ENCODE peak calls at places on chromosomes 4 and X, in nine cellular contexts. Q is colonic mucosa, Y is brain microvascular endothelial cell, Z is Caco-2, V is mesenchymal stem cell, C is prostate gland, E is K562, J is GM23338, L is OCI-LY7. N is an unnamed sample. For H3K36me3, the result is how much of the 10 kb centered on the place peaks cover.

GRCh38 chr4:2082118-2082517 is 23.0 kb downstream of the NAT8L start:
- DNase-seq in Q (peak), Y (no peak), Z (no peak), V (no peak), C (no peak), E (no peak), J (no peak), L (no peak), N (no peak)

GRCh38 chrX:24574743-24575142 is 72.4 kb downstream of the PCYT1B start:
- DNase-seq in Q (no peak), Y (no peak), Z (no peak), V (no peak), C (no peak), E (no peak), J (no peak), L (no peak), N (no peak)

GRCh38 chrX:48451708-48452107 is 18.4 kb downstream of the SLC38A5 start:
- DNase-seq in Q (no peak), Y (no peak), Z (no peak), V (no peak), C (no peak), E (peak), J (no peak), L (no peak), N (no peak)

GRCh38 chrX:20354505-20354904 is 87.8 kb upstream of the RPS6KA3 start:
- DNase-seq in Q (no peak), Y (no peak), Z (no peak), V (no peak), C (no peak), E (no peak), J (no peak), L (no peak), N (no peak)

GRCh38 chr4:123898941-123899666 is 502.5 kb downstream of the SPRY1 start:
- DNase-seq in Q (no peak), Y (no peak), Z (no peak), V (no peak), C (no peak), E (no peak), J (peak), L (no peak), N (no peak)

GRCh38 chr4:37623940-37624339 is 62.2 kb downstream of the RELL1 start:
- DNase-seq in Q (no peak), Y (no peak), Z (no peak), V (no peak), C (no peak), E (no peak), J (no peak), L (no peak), N (no peak)

GRCh38 chr4:141771889-141772830 is 135.8 kb downstream of the IL15 start:
- DNase-seq in Q (no peak), Y (no peak), Z (no peak), V (no peak), C (no peak), E (no peak), J (peak), L (no peak), N (no peak)

GRCh38 chr4:54516556-54517215 is 141.1 kb upstream of the KIT start:
- DNase-seq in Q (no peak), Y (no peak), Z (no peak), V (no peak), C (no peak), E (no peak), J (no peak), L (no peak), N (peak)

GRCh38 chrX:70043685-70044084 is 6.1 kb downstream of the AWAT2 start:
- DNase-seq in Q (no peak), Y (no peak), Z (no peak), V (no peak), C (no peak), E (no peak), J (peak), L (no peak), N (no peak)

GRCh38 chr4:94446386-94446785 is 5.4 kb upstream of the PDLIM5 start:
- DNase-seq in Q (no peak), Y (peak), Z (no peak), V (peak), C (no peak), E (no peak), J (no peak), L (no peak), N (peak)

GRCh38 chr4:100061835-100062234 is 111.8 kb upstream of the H2AZ1 start:
- DNase-seq in Q (no peak), Y (no peak), Z (no peak), V (peak), C (no peak), E (no peak), J (no peak), L (no peak), N (no peak)

GRCh38 chr4:69617083-69617694 is 22.3 kb downstream of the UGT2A2 start:
- DNase-seq in Q (no peak), Y (peak), Z (no peak), V (peak), C (peak), E (no peak), J (peak), L (peak), N (peak)

GRCh38 chr4:7826176-7826908 is 113.3 kb downstream of the AFAP1 start:
- DNase-seq in Q (no peak), Y (no peak), Z (no peak), V (no peak), C (no peak), E (no peak), J (peak), L (no peak), N (no peak)

GRCh38 chrX:41684138-41684537 is 4.6 kb upstream of the GPR34 start:
- DNase-seq in Q (no peak), Y (no peak), Z (no peak), V (no peak), C (peak), E (no peak), J (no peak), L (no peak), N (no peak)

GRCh38 chrX:132263127-132263526 is 43.9 kb upstream of the RAP2C start:
- DNase-seq in Q (no peak), Y (no peak), Z (no peak), V (no peak), C (no peak), E (no peak), J (no peak), L (no peak), N (no peak)

GRCh38 chr4:76582074-76582816 is 147.2 kb downstream of the SHROOM3 start:
- DNase-seq in Q (no peak), Y (no peak), Z (no peak), V (no peak), C (no peak), E (no peak), J (no peak), L (no peak), N (no peak)

GRCh38 chr4:38804654-38805295 is at the start of gene TLR1:
- DNase-seq in Q (no peak), Y (peak), Z (no peak), V (peak), C (no peak), E (no peak), J (peak), L (peak), N (peak)

GRCh38 chrX:25650216-25650615 is 487.9 kb upstream of the MAGEB18 start:
- DNase-seq in Q (no peak), Y (no peak), Z (no peak), V (no peak), C (no peak), E (no peak), J (no peak), L (no peak), N (peak)

GRCh38 chr4:103075894-103076776 is at the start of gene SLC9B2:
- DNase-seq in Q (peak), Y (peak), Z (peak), V (peak), C (peak), E (peak), J (peak), L (peak), N (peak)

GRCh38 chrX:1421433-1422134 is 29.7 kb upstream of the SLC25A6 start:
- DNase-seq in Q (no peak), Y (no peak), Z (no peak), V (no peak), C (no peak), E (no peak), J (no peak), L (no peak), N (no peak)
- H3K36me3 ChIP-seq in Q (under half), Y (under half), Z (under half), V (half or more), C (under half), E (under half), J (under half), L (half or more), N (under half)

DNA sequence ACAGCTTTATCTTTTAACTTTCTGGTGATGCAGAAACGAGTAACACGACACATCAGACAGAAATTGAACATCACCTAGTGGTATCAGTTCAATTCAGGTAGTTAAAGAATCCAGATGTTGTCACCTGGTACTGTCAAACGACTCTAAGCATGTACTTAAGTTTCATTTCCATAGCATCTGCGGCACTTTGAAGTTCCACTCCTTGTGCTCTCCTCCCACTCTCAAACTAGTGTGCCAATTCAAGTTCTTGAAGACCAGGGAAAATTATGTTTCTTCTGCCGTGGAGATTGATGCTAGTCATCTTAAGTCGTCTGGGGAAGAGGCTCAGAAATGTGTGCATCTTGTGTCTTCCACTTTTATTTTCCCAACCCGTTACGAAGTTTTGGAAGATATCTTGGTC is 868 bp downstream of the COL4A6 start:
- DNase-seq in Q (no peak), Y (no peak), Z (no peak), V (peak), C (no peak), E (no peak), J (no peak), L (no peak), N (no peak)
- H3K4me3 ChIP-seq in Q (no peak), Y (peak), Z (peak), V (peak), C (peak), E (no peak), J (peak), L (no peak), N (peak)

GRCh38 chrX:47201545-47201944 is 7.9 kb downstream of the UBA1 start:
- DNase-seq in Q (no peak), Y (no peak), Z (no peak), V (no peak), C (no peak), E (no peak), J (no peak), L (no peak), N (no peak)

GRCh38 chrX:47200385-47201150 is 6.9 kb downstream of the UBA1 start:
- DNase-seq in Q (peak), Y (peak), Z (no peak), V (no peak), C (peak), E (no peak), J (no peak), L (no peak), N (peak)

GRCh38 chrX:47204970-47205369 is 11.3 kb downstream of the UBA1 start:
- DNase-seq in Q (no peak), Y (no peak), Z (no peak), V (no peak), C (no peak), E (no peak), J (no peak), L (no peak), N (no peak)

GRCh38 chrX:47202316-47202715 is 8.7 kb downstream of the UBA1 start:
- DNase-seq in Q (no peak), Y (no peak), Z (no peak), V (no peak), C (no peak), E (no peak), J (no peak), L (no peak), N (no peak)

DNA sequence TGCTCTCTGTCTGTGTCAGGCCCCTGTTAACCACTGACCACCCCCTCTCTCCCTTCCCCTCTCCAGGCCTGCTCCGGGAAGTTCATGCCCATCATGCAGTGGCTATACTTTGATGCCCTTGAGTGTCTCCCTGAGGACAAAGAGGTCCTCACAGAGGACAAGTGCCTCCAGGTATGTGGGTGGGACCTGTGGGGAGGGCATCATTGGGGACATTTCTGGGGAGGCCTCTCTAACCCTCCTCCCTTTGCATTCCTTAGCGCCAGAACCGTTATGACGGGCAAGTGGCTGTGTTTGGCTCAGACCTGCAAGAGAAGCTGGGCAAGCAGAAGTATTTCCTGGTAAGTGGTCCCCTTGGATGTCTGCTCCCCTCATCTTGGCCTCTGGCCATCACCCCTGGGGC is 9.2 kb downstream of the UBA1 start:
- DNase-seq in Q (no peak), Y (no peak), Z (no peak), V (no peak), C (no peak), E (no peak), J (no peak), L (no peak), N (no peak)
- H3K36me3 ChIP-seq in Q (under half), Y (half or more), Z (under half), V (half or more), C (under half), E (half or more), J (under half), L (half or more), N (under half)

GRCh38 chrX:105018865-105019264 is 201.6 kb downstream of the TEX13A start:
- DNase-seq in Q (no peak), Y (no peak), Z (no peak), V (peak), C (no peak), E (no peak), J (no peak), L (no peak), N (no peak)

GRCh38 chrX:105013719-105014118 is 206.8 kb downstream of the TEX13A start:
- DNase-seq in Q (no peak), Y (no peak), Z (no peak), V (no peak), C (no peak), E (no peak), J (no peak), L (no peak), N (no peak)

DNA sequence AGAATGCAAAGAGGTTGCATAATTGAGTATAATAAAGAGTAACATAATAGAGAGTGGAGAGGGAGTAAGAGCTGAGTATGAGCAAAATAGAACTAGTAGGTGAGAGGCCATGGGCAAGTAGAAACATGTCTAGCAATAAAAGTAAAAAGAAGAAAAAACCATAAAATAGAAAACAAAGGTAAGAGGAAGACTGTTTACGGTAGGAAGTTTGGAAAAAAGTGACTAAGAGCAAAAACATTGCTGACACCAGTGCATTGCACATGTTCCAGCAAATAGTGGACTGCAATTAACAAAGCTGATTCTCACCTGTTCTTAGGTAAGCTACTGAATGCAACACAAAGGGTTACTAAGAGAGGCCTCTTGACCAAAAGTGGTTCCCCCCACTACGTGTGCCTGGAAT is 202.9 kb downstream of the TEX13A start:
- DNase-seq in Q (no peak), Y (no peak), Z (no peak), V (no peak), C (no peak), E (no peak), J (no peak), L (no peak), N (peak)
- H3K4me3 ChIP-seq in Q (no peak), Y (no peak), Z (no peak), V (no peak), C (no peak), E (no peak), J (no peak), L (no peak), N (no peak)

DNA sequence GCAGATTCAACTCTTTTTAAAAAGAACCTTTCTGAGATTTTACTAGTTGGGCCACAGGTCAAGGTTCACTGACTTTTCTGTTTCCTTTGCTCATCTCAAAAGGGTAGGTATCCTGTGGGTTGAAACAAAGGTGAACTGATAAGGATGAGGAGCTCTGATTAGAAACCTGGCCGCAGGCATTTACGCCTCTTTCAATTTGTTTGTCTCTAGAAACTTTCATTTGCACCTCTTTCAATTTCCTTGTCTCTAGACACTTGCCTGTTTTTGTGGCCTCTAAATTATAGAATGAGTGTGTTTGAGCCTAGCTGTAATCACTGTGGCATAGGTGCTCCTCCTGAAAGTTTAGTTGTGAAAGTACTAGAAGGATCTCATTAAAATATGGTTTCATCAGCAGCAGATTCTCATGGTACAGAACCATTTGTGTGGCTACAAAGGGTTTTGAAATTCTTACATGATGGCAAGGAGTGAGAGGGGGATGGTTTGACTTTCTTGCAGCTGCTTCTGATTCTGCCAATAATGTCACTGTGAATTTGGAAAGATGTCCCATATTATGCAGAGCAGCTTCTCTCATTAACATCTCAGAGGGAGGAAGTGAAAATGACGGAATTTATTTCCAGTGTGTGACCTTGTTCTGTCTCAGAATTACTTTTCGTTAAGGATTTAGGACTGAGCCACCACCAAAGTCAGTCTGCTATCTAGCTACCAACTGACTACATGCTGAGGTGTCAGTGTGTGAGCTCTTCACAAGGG is 142.2 kb downstream of the SH2D1A start:
- DNase-seq in Q (no peak), Y (no peak), Z (no peak), V (no peak), C (no peak), E (no peak), J (no peak), L (no peak), N (no peak)
- H3K36me3 ChIP-seq in Q (under half), Y (under half), Z (under half), V (under half), C (under half), E (under half), J (under half), L (under half), N (under half)

GRCh38 chrX:129609395-129609794 is 45.4 kb downstream of the APLN start:
- DNase-seq in Q (no peak), Y (no peak), Z (no peak), V (no peak), C (no peak), E (peak), J (no peak), L (no peak), N (no peak)
- H3K4me3 ChIP-seq in Q (no peak), Y (no peak), Z (no peak), V (no peak), C (no peak), E (no peak), J (no peak), L (no peak), N (no peak)

GRCh38 chr4:119165767-119166166 is 30.1 kb downstream of the MYOZ2 start:
- DNase-seq in Q (no peak), Y (no peak), Z (no peak), V (no peak), C (no peak), E (no peak), J (no peak), L (no peak), N (no peak)

GRCh38 chr4:119162174-119162573 is 26.5 kb downstream of the MYOZ2 start:
- DNase-seq in Q (no peak), Y (no peak), Z (no peak), V (no peak), C (no peak), E (no peak), J (peak), L (no peak), N (no peak)
- H3K36me3 ChIP-seq in Q (under half), Y (under half), Z (under half), V (under half), C (under half), E (under half), J (under half), L (under half), N (under half)

GRCh38 chr4:184440593-184441358 is 33.6 kb downstream of the IRF2 start:
- DNase-seq in Q (no peak), Y (no peak), Z (no peak), V (no peak), C (no peak), E (no peak), J (no peak), L (no peak), N (no peak)
- H3K4me3 ChIP-seq in Q (no peak), Y (no peak), Z (no peak), V (peak), C (no peak), E (no peak), J (no peak), L (no peak), N (no peak)

DNA sequence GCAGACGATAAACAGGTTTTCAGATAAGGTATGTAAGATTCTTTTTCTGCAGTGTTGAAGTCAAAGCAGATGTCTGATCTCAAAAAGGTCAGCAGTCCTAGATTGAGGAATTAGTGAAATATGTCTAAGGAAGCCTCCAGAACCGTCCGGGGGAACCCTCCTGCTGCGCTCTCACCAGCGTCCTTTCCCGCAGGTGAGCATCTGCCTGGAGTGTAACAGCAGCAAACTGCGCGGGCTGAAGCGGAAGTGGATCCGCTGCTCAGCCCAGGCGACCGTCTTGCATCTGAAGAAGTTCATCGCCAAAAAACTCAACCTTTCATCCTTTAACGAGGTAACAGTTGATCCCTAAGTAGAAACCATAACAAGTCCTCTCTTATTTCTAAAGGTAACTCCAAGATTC is 55.5 kb downstream of the PCGF3 start:
- DNase-seq in Q (no peak), Y (no peak), Z (no peak), V (no peak), C (no peak), E (no peak), J (no peak), L (no peak), N (no peak)
- H3K36me3 ChIP-seq in Q (under half), Y (under half), Z (under half), V (half or more), C (under half), E (half or more), J (under half), L (half or more), N (under half)

GRCh38 chrX:65671966-65672365 is 4.5 kb downstream of the MSN start:
- DNase-seq in Q (no peak), Y (no peak), Z (no peak), V (peak), C (no peak), E (no peak), J (no peak), L (no peak), N (no peak)
- H3K4me3 ChIP-seq in Q (no peak), Y (no peak), Z (no peak), V (peak), C (no peak), E (peak), J (no peak), L (no peak), N (no peak)

N was measured in bronchial epithelial cell.